ENCODE peak calls at places on chromosomes 11 and 22, in nine cellular contexts. P, N, L, V, M, O, E, W and H are unnamed samples.

GRCh38 chr11:117618273-117618672 is 178.7 kb downstream of the DSCAML1 start:
- DNase-seq in V (no peak), O (peak; percentile 0), E (no peak), M (no peak), P (no peak), W (no peak), N (no peak), L (no peak), H (no peak)

GRCh38 chr11:15757299-15757698 is 599.0 kb downstream of the SOX6 start:
- DNase-seq in V (no peak), L (no peak), M (no peak), E (no peak), O (no peak), P (no peak), W (no peak), N (no peak), H (no peak)

GRCh38 chr11:74672956-74673895 is 58.0 kb downstream of the CHRDL2 start:
- DNase-seq in N (peak; percentile 99), V (peak; percentile 68), O (no peak), E (no peak), W (peak; percentile 94), L (peak; percentile 99), M (peak; percentile 32), P (peak; percentile 83), H (peak; percentile 99)

GRCh38 chr11:5486421-5486820 is 2.1 kb upstream of the OR52D1 start:
- DNase-seq in E (no peak), P (no peak), V (no peak), N (no peak), W (no peak), O (no peak), M (no peak), L (no peak), H (no peak)

GRCh38 chr11:132099692-132100091 is 729.3 kb downstream of the NTM start:
- DNase-seq in L (no peak), P (no peak), W (no peak), M (no peak), V (no peak), E (no peak), O (no peak), N (peak; percentile 5), H (no peak)

GRCh38 chr11:46612326-46612725 is 4.7 kb downstream of the HARBI1 start:
- DNase-seq in P (no peak), O (no peak), M (no peak), L (no peak), W (no peak), V (no peak), E (no peak), N (no peak), H (no peak)

GRCh38 chr11:57662893-57663292 is 5.0 kb upstream of the ZDHHC5 start:
- DNase-seq in O (no peak), N (no peak), P (no peak), M (no peak), L (no peak), E (no peak), W (no peak), V (no peak), H (no peak)

GRCh38 chr11:114348200-114349191 is 51.8 kb downstream of the C11orf71 start:
- DNase-seq in W (peak; percentile 19), V (peak; percentile 24), M (peak; percentile 75), P (peak; percentile 28), N (peak; percentile 77), O (no peak), E (peak; percentile 21), L (peak; percentile 87), H (no peak)

GRCh38 chr22:39220897-39221850 is 23.6 kb downstream of the PDGFB start:
- DNase-seq in W (no peak), M (no peak), L (peak; percentile 88), E (no peak), V (no peak), N (peak; percentile 38), O (peak; percentile 36), P (no peak), H (no peak)

GRCh38 chr11:94934362-94934761 is 39.0 kb downstream of the CWC15 start:
- DNase-seq in N (peak; percentile 72), E (no peak), V (no peak), M (no peak), L (peak; percentile 39), P (no peak), W (no peak), O (no peak), H (no peak)

GRCh38 chr11:119056397-119056999 is 507 bp downstream of the HYOU1 start:
- DNase-seq in E (peak; percentile 44), M (peak; percentile 56), W (no peak), V (peak; percentile 36), L (no peak), P (no peak), O (peak; percentile 75), N (no peak), H (no peak)

GRCh38 chr11:127651888-127652221 is 651.3 kb upstream of the KIRREL3 start:
- DNase-seq in V (no peak), N (no peak), P (no peak), O (no peak), E (no peak), L (no peak), W (no peak), M (no peak), H (no peak)

GRCh38 chr11:45702511-45702910 is 37.1 kb upstream of the CHST1 start:
- DNase-seq in V (no peak), N (no peak), L (no peak), O (no peak), W (no peak), M (no peak), P (no peak), E (peak; percentile 73), H (no peak)

GRCh38 chr22:40196628-40197027 is 18.9 kb downstream of the TNRC6B start:
- DNase-seq in P (peak; percentile 87), L (peak; percentile 88), M (no peak), W (peak; percentile 73), O (no peak), N (peak; percentile 98), V (no peak), E (no peak), H (peak; percentile 62)

GRCh38 chr11:119416606-119417580 is 6.1 kb downstream of the THY1 start:
- DNase-seq in W (no peak), P (no peak), V (no peak), L (peak; percentile 59), E (peak; percentile 11), N (peak; percentile 73), M (no peak), O (no peak), H (no peak)

DNA sequence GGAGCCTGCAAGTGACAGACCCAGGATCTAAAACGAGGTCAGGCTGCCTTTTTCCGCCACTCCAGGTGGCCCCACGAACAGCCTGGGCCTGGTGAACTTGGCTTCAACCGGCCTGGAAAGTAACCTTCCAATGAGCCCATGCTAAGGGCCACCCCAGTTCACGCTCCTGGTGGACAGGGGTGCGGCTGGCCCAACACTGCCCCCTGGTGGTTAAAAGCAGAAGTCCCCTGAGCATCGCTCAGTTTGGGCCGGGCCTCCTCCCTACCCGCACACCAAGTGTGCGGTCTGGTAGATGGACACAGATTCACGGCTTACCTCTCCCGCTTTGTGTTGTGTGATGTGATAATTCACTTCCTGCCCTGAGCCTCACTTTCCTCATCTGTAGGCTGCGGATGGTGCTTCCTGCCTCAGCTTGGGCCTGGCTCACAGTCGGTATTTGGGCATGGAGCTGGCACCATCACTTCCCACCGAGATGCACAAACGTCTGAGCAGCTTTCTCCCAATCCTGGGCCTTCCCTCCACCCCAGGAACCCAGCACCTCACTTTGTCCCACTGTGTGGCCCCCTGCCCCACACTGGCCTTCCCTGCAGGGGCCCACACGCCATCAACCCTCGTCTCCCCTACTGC is 13.7 kb upstream of the SEC14L3 start:
- DNase-seq in O (peak; percentile 84), W (no peak), E (peak; percentile 57), P (no peak), N (peak; percentile 48), L (peak; percentile 64), V (peak; percentile 46), M (peak; percentile 68), H (no peak)
- TF ChIP-seq CTCF in O (peak; percentile 98), W (peak; percentile 97), E (peak; percentile 97), P (peak; percentile 97), N (peak; percentile 91), L (peak; percentile 85), V (peak; percentile 97), M (peak; percentile 99), H (peak; percentile 97)

GRCh38 chr11:59555601-59556114 is 44.3 kb downstream of the OR4D9 start:
- DNase-seq in V (no peak), L (no peak), M (no peak), P (no peak), W (no peak), N (no peak), O (no peak), E (no peak), H (no peak)
- H3K4me3 ChIP-seq in V (no peak overlapping the region), L (peak overlapping the region; percentile 52), M (no peak overlapping the region), P (peak overlapping the region; percentile 35), W (peak overlapping the region; percentile 33), N (peak overlapping the region; percentile 80), O (peak overlapping the region; percentile 42), E (no peak overlapping the region), H (peak overlapping the region; percentile 57)

DNA sequence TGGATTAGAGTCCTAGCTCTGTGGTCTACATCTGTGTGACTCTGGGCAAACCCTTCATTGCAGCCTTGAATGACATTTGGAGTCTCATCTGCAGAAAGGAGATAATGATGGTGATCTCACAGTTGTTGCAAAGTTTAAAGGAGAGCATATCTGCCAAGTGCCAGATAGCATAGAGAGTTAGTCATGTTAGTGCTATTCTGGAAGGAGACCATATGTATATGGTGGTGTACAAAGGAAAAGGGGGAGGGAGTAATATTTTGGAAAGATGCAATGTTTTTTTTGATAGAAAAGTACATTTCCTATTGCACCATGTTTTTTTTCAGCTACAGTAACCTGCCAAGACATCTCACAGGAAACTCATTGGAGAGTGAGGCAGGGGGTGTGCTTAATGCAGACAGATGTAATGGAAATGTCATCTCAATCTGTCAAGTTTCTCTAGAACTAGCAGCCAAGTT is 92.0 kb upstream of the NARS2 start:
- DNase-seq in L (peak; percentile 27), E (no peak), N (peak; percentile 72), M (no peak), O (no peak), V (no peak), W (no peak), P (no peak), H (no peak)
- TF ChIP-seq CTCF in L (no peak), E (no peak), N (no peak), M (no peak), O (no peak), V (no peak), W (no peak), P (no peak), H (no peak)

DNA sequence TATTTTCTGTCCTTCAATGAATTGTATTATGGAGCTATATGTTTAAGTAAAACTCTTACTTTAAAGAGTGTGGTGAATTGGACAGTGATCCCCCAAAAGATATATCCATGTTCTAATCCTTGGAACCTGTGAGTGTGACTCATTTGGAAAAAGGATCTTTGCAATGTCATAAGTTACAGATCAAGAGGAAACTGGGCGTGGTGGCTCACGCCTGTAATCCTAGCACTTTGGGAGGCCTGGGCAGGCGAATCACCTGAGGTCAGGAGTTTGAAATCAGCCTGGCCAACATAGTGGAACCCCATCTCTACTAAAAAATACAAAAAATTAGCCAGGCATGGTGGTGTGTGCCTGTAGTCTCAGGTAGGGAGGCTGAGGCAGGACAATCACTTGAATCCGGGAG is 36.7 kb downstream of the ELF5 start:
- DNase-seq in O (no peak), N (peak; percentile 5), V (no peak), E (no peak), P (no peak), W (no peak), L (no peak), M (no peak), H (no peak)
- H3K4me3 ChIP-seq in O (no peak overlapping the region), N (no peak overlapping the region), V (no peak overlapping the region), E (no peak overlapping the region), P (no peak overlapping the region), W (no peak overlapping the region), L (no peak overlapping the region), M (no peak overlapping the region), H (no peak overlapping the region)